ENCODE peak calls at places on chromosomes 3 and 15, in four cellular contexts. C, B, U and V are unnamed samples.

GRCh38 chr15:52109559-52110451 is 2.8 kb downstream of the BCL2L10 start:
- DNase-seq in C (no peak), B (no peak), U (no peak), V (no peak)

GRCh38 chr3:43207628-43208085 is 78.7 kb upstream of the SNRK start:
- DNase-seq in C (no peak), B (no peak), U (no peak), V (no peak)

GRCh38 chr3:156448300-156448699 is 106.6 kb downstream of the SSR3 start:
- DNase-seq in C (no peak), B (no peak), U (peak), V (peak)

GRCh38 chr15:66948294-66948693 is 117.1 kb upstream of the SMAD3 start:
- DNase-seq in C (no peak), B (no peak), U (no peak), V (no peak)

GRCh38 chr3:132325103-132325606 is 7.9 kb downstream of the ACP3 start:
- DNase-seq in C (no peak), B (no peak), U (no peak), V (peak)

GRCh38 chr15:72502220-72502809 is 28.2 kb downstream of the ARIH1 start:
- DNase-seq in C (no peak), B (no peak), U (no peak), V (no peak)

GRCh38 chr15:62566248-62566647 is 401.2 kb upstream of the C2CD4B start:
- DNase-seq in C (no peak), B (no peak), U (no peak), V (no peak)

GRCh38 chr15:39976291-39977274 is 42.7 kb downstream of the EIF2AK4 start:
- DNase-seq in C (peak), B (peak), U (peak), V (peak)

GRCh38 chr3:98730338-98730737 is 32.8 kb upstream of the ST3GAL6 start:
- DNase-seq in C (no peak), B (peak), U (no peak), V (no peak)

GRCh38 chr3:58568572-58569286 is 8.5 kb downstream of the FAM107A start:
- DNase-seq in C (peak), B (peak), U (peak), V (peak)

GRCh38 chr3:136042608-136043221 is 77.2 kb downstream of the PPP2R3A start:
- DNase-seq in C (no peak), B (peak), U (peak), V (no peak)

GRCh38 chr3:177753498-177754155 is 556.3 kb upstream of the TBL1XR1 start:
- DNase-seq in C (peak), B (peak), U (no peak), V (peak)

GRCh38 chr3:46684881-46685280 is 8.6 kb downstream of the ALS2CL start:
- DNase-seq in C (no peak), B (no peak), U (no peak), V (no peak)

GRCh38 chr3:46682156-46682555 is 11.3 kb downstream of the ALS2CL start:
- DNase-seq in C (no peak), B (no peak), U (no peak), V (no peak)

GRCh38 chr3:46681387-46681786 is 12.1 kb downstream of the ALS2CL start:
- DNase-seq in C (no peak), B (no peak), U (no peak), V (no peak)

GRCh38 chr3:46682974-46683373 is 10.5 kb downstream of the ALS2CL start:
- DNase-seq in C (no peak), B (no peak), U (no peak), V (no peak)

DNA sequence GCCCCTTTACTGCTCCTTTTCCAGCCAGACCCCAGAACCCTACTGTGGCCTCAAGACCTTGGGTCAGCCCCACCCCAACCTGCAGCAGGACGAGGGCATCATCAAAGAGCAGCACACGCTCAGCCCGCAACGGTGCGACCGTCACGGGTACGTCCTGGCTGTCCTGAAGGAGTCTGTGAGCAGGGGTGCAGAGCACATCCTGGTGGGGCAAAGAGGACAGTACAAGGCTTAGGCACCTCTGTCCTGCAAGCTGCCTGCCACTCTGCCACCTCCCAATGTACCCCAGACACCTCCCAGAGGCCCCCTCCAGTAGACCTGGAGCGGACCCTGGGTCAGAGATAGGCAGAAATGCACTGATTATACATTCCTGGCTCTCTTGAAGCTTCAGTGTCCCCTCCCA is 8.0 kb downstream of the ALS2CL start:
- DNase-seq in C (no peak), B (no peak), U (no peak), V (no peak)
- TF ChIP-seq CTCF in C (no peak), B (no peak), U (no peak), V (no peak)

GRCh38 chr3:105367406-105368213 is 901 bp downstream of the ALCAM start:
- DNase-seq in C (peak), B (peak), U (peak), V (peak)
- TF ChIP-seq POLR2A in C (no peak), B (peak), U (peak), V (no peak)

GRCh38 chr3:114595521-114596028 is 301.7 kb downstream of the TIGIT start:
- DNase-seq in C (no peak), B (no peak), U (peak), V (no peak)

GRCh38 chr3:114600571-114600970 is 306.7 kb downstream of the TIGIT start:
- DNase-seq in C (no peak), B (no peak), U (no peak), V (no peak)

GRCh38 chr3:114596147-114596546 is 302.3 kb downstream of the TIGIT start:
- DNase-seq in C (no peak), B (no peak), U (no peak), V (no peak)

GRCh38 chr3:114597012-114597411 is 303.2 kb downstream of the TIGIT start:
- DNase-seq in C (no peak), B (no peak), U (no peak), V (no peak)
- TF ChIP-seq CTCF in C (no peak), B (no peak), U (no peak), V (no peak)

DNA sequence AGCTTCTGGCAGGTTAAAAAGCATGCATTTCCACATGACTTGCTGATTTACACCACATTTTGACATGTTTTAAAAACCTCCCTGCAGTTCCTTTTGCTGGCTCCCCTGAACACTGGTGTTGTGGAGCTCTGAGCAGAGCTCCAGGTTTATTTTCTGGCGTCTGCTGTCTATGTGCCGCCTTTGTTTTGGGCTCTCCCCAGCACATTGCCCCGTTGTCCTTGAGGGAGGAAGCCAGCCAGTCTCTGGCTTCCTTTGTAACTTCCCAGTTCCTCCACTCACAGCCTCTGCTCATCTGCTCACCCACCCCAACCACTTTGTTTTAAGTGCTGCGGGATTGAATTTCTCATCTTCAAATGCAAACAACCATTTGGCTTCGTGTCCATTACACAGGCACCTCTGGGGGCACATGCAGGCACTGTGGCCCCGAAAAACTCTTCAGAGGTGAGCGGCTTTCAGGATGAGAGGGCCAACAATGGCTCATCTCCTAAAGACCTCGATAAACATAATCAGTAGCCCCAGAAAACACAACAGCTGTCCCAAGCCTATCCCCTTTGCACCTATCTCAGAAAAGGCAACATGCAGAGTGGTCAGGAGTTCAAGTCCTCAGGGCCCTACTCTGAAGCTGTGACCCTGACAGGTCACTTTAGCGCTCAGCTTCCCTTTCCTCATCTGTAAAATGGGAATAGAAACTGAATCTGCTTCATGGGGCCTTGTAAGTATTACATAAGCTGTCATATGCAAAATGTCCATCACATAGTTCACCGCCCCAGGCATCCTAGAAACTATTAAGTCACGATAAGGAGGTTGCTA is 1.4 kb upstream of the MEF2A start:
- DNase-seq in C (peak), B (peak), U (peak), V (peak)
- TF ChIP-seq POLR2A in C (no peak), B (no peak), U (no peak), V (no peak)

GRCh38 chr3:190053919-190054672 is 66.6 kb downstream of the P3H2 start:
- DNase-seq in C (no peak), B (no peak), U (no peak), V (no peak)
- TF ChIP-seq CTCF in C (no peak), B (no peak), U (no peak), V (no peak)

GRCh38 chr15:29821416-29822099 is 710 bp downstream of the TJP1 start:
- DNase-seq in C (peak), B (peak), U (peak), V (peak)

GRCh38 chr15:29820802-29821160 is 1.5 kb downstream of the TJP1 start:
- DNase-seq in C (no peak), B (no peak), U (no peak), V (no peak)

GRCh38 chr15:29825205-29825604 is 2.9 kb upstream of the TJP1 start:
- DNase-seq in C (no peak), B (no peak), U (no peak), V (no peak)

GRCh38 chr15:29822100-29822684 is at the start of gene TJP1:
- DNase-seq in C (peak), B (peak), U (peak), V (peak)

GRCh38 chr15:29822685-29823459 is 604 bp upstream of the TJP1 start:
- DNase-seq in C (no peak), B (peak), U (peak), V (no peak)
- TF ChIP-seq POLR2A in C (no peak), B (peak), U (no peak), V (no peak)